ENCODE peak calls at places on chromosomes 4 and X, in eight cellular contexts. P is heart left ventricle; U is CD8-positive, alpha-beta T cell; F is kidney epithelial cell; W is B cell; Y is Peyer's patch; K is NB4; T is activated CD8-positive, alpha-beta T cell treated with anti-CD3 and anti-CD28 coated beads for 36 hours. B is an unnamed sample.

GRCh38 chr4:111839186-111839585 is 306.1 kb upstream of the FAM241A start:
- DNase-seq in P (no peak), U (no peak), F (no peak), W (no peak), Y (no peak), K (no peak), T (no peak), B (no peak)

GRCh38 chrX:2698604-2699003 is 7.5 kb downstream of the CD99 start:
- DNase-seq in P (peak), U (no peak), F (no peak), W (no peak), Y (no peak), K (no peak), T (no peak), B (no peak)

GRCh38 chrX:115409551-115409950 is 120.0 kb downstream of the LUZP4 start:
- DNase-seq in P (no peak), U (no peak), F (no peak), W (no peak), Y (no peak), K (no peak), T (no peak), B (no peak)

GRCh38 chr4:39255916-39256315 is 73.6 kb downstream of the WDR19 start:
- DNase-seq in P (no peak), U (no peak), F (no peak), W (no peak), Y (no peak), K (no peak), T (no peak), B (no peak)

GRCh38 chrX:77910108-77910840 is at the start of gene ATP7A:
- DNase-seq in P (peak), U (peak), F (peak), W (peak), Y (peak), K (peak), T (peak), B (peak)

GRCh38 chr4:110631582-110632505 is 9.0 kb upstream of the PITX2 start:
- DNase-seq in P (peak), U (no peak), F (peak), W (no peak), Y (peak), K (peak), T (peak), B (peak)

GRCh38 chr4:83207497-83208105 is 77.0 kb downstream of the COQ2 start:
- DNase-seq in P (no peak), U (no peak), F (peak), W (no peak), Y (no peak), K (no peak), T (no peak), B (no peak)

GRCh38 chr4:66791686-66792085 is 753.6 kb downstream of the CENPC start:
- DNase-seq in P (no peak), U (no peak), F (no peak), W (no peak), Y (no peak), K (no peak), T (no peak), B (no peak)

GRCh38 chr4:84994280-84994679 is 27.8 kb upstream of the WDFY3 start:
- DNase-seq in P (no peak), U (no peak), F (no peak), W (no peak), Y (no peak), K (no peak), T (no peak), B (no peak)

GRCh38 chr4:107780665-107781064 is 44.1 kb upstream of the SGMS2 start:
- DNase-seq in P (no peak), U (no peak), F (no peak), W (no peak), Y (no peak), K (peak), T (peak), B (no peak)

DNA sequence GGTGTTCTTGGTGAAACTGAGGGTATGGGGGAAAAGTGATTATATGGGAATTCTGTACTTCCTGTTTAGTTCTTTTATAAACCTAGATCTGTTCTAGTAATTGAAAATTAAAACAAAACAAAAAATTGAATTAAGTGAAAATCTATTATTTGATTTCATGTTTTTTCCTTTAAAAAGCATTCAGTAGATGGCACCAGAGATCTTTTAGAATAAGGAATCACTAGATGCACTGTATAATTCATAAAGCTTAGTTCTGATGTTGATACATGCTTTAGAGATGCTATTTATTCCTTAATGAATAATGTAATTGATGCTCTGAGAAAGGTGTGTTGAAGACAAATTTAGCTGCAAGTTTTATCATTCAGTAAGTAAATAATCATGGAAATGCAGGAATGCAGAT is 87.3 kb downstream of the LCORL start:
- DNase-seq in P (no peak), U (no peak), F (no peak), W (no peak), Y (no peak), K (no peak), T (no peak), B (no peak)
- TF ChIP-seq CTCF in P (no peak), U (no peak), F (peak), W (no peak), Y (no peak), K (no peak), T (no peak), B (no peak)

DNA sequence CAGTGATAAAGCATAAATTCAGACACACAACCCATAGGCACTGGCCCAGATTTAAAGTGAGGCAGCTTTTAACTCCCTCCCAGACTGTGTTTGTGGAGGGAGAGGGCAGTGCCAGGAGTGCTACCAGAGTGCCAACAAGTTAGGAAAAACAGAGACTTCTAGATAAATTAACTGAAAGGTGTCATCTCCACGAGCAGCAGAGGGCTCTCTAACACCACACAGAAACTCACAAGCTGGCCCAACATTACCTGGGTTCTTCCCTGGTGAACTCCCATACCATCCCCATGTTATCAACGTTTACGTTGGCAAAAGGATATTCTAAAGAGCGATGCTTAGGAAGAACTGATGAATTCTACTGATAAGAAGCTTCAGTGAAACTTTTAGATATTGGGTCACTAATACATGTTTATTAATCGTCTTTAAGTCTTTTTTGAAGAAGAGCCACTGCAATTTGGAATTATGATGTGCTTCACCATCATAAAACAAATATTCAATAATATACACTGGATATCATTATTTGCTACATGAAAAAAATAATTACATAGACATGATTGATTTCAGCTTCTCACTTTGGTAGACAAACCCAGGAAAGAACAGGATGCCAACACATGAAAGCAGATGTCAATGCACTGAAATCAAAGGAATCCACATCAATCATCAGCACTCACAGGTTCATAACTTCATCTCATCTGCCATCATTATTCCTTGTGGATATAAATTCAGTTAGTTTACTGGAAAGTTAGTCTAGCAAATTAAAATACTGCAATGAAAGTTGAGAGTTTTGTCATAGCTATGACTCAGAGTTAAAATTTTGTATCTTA is 121.2 kb upstream of the NAP1L5 start:
- DNase-seq in P (no peak), U (peak), F (peak), W (no peak), Y (peak), K (peak), T (peak), B (peak)
- TF ChIP-seq CTCF in P (peak), U (peak), F (peak), W (peak), Y (no peak), K (peak), T (peak), B (peak)

GRCh38 chrX:38332505-38332904 is 5.2 kb upstream of the RPGR start:
- DNase-seq in P (no peak), U (no peak), F (no peak), W (no peak), Y (no peak), K (no peak), T (no peak), B (no peak)

GRCh38 chrX:38336538-38337240 is 9.4 kb upstream of the RPGR start:
- DNase-seq in P (no peak), U (no peak), F (no peak), W (no peak), Y (peak), K (no peak), T (no peak), B (no peak)

GRCh38 chrX:38335382-38335781 is 8.1 kb upstream of the RPGR start:
- DNase-seq in P (no peak), U (no peak), F (no peak), W (no peak), Y (no peak), K (no peak), T (no peak), B (no peak)
- TF ChIP-seq CTCF in P (no peak), U (no peak), F (no peak), W (no peak), Y (no peak), K (no peak), T (no peak), B (no peak)

DNA sequence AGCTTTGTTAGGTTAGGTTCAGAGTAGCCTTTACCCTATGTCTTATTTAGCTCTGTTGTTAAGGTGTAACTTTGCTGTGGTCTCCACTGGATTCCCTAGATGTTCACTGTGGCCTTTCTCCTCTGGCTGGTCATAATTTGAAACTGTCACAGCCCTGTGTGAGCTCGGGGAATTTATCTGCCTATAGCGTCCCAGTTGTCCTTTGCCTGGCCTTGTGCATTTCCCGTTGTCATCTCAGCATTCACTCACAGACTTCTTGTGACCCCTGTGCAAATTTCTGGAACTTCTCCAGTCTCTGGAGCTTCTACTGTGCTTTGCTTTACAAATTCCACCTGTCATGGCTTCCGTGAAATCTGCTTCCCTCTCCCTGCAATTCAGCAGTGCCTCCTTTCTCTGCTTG is 106.6 kb downstream of the WWC2 start:
- DNase-seq in P (no peak), U (no peak), F (no peak), W (no peak), Y (no peak), K (no peak), T (no peak), B (no peak)
- TF ChIP-seq CTCF in P (no peak), U (no peak), F (no peak), W (no peak), Y (no peak), K (no peak), T (no peak), B (no peak)

GRCh38 chr4:7649741-7650531 is 215.2 kb upstream of the PSAPL1 start:
- DNase-seq in P (no peak), U (peak), F (peak), W (no peak), Y (peak), K (peak), T (peak), B (no peak)

GRCh38 chr4:7649411-7649740 is 214.6 kb upstream of the PSAPL1 start:
- DNase-seq in P (no peak), U (no peak), F (no peak), W (no peak), Y (no peak), K (no peak), T (no peak), B (no peak)

GRCh38 chr4:7647932-7648812 is 213.4 kb upstream of the PSAPL1 start:
- DNase-seq in P (peak), U (no peak), F (no peak), W (no peak), Y (no peak), K (peak), T (peak), B (no peak)

GRCh38 chr4:7647211-7647931 is 212.6 kb upstream of the PSAPL1 start:
- DNase-seq in P (no peak), U (no peak), F (no peak), W (no peak), Y (no peak), K (peak), T (no peak), B (no peak)

DNA sequence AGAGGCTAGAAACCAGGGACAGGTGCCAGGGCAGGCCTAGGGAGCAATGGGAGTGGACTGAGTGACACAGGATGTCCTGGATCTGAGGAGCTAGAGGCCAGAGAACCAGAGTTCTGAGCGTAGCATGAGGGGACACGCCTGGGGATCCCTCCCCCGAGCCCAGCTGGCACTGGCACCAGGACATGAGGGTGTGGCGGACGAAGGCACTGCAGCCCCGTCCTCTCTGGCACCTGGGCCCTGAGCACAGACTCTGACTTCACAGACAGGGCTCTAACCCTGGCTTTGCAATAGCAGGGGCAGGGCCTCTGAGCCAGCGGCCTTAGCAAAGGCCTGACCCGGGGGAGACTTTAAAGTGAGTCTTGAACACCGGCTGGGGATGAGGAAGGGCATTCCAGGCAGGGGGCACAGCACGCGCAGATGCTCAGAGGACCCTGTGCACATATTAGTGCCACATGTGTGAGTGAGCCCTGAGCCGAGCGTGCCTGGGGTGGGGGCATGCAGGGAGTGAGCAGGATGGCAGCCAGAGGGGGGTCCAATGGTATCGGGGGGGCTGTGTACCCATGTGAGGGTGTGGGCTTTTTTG is 214.2 kb upstream of the PSAPL1 start:
- DNase-seq in P (no peak), U (no peak), F (no peak), W (no peak), Y (no peak), K (no peak), T (no peak), B (no peak)
- TF ChIP-seq CTCF in P (no peak), U (no peak), F (no peak), W (no peak), Y (no peak), K (no peak), T (no peak), B (no peak)

GRCh38 chr4:184470785-184471110 is 3.6 kb downstream of the IRF2 start:
- DNase-seq in P (no peak), U (no peak), F (no peak), W (no peak), Y (no peak), K (no peak), T (no peak), B (no peak)

GRCh38 chr4:184472540-184473264 is 1.6 kb downstream of the IRF2 start:
- DNase-seq in P (peak), U (peak), F (no peak), W (peak), Y (peak), K (peak), T (peak), B (peak)

GRCh38 chr4:184473265-184473514 is 1.2 kb downstream of the IRF2 start:
- DNase-seq in P (no peak), U (peak), F (no peak), W (no peak), Y (no peak), K (no peak), T (no peak), B (no peak)

GRCh38 chr4:184473515-184474260 is 662 bp downstream of the IRF2 start:
- DNase-seq in P (peak), U (peak), F (no peak), W (no peak), Y (peak), K (peak), T (peak), B (peak)

GRCh38 chr4:184471872-184472539 is 2.3 kb downstream of the IRF2 start:
- DNase-seq in P (no peak), U (no peak), F (no peak), W (no peak), Y (no peak), K (peak), T (peak), B (peak)
- TF ChIP-seq CTCF in P (no peak), U (no peak), F (no peak), W (no peak), Y (no peak), K (no peak), T (no peak), B (peak)

B was measured in GM13976.